ENCODE peak calls at places on chromosomes 2 and 18, in six cellular contexts. E is mammary epithelial cell, D is body of pancreas, B is heart left ventricle, C is cardiac muscle cell, V is breast epithelium. S is an unnamed sample.

GRCh38 chr2:12155308-12156061 is 409.1 kb downstream of the LPIN1 start:
- DNase-seq in E (peak), D (peak), B (no peak), C (no peak), V (no peak), S (no peak)

GRCh38 chr2:102599486-102599885 is 19.9 kb upstream of the SLC9A2 start:
- DNase-seq in E (no peak), D (no peak), B (no peak), C (no peak), V (no peak), S (no peak)

GRCh38 chr2:200483729-200484198 is 26.1 kb downstream of the KCTD18 start:
- DNase-seq in E (peak), D (peak), B (no peak), C (peak), V (no peak), S (peak)

GRCh38 chr18:40630496-40630895 is 1324.5 kb upstream of the PIK3C3 start:
- DNase-seq in E (no peak), D (no peak), B (no peak), C (no peak), V (no peak), S (no peak)

GRCh38 chr2:3108105-3108504 is 269.5 kb downstream of the EIPR1 start:
- DNase-seq in E (no peak), D (no peak), B (peak), C (no peak), V (no peak), S (no peak)

GRCh38 chr2:85184990-85185389 is 51.8 kb downstream of the TCF7L1 start:
- DNase-seq in E (no peak), D (no peak), B (no peak), C (no peak), V (no peak), S (no peak)

GRCh38 chr2:229996320-229996719 is 72.4 kb downstream of the SLC16A14 start:
- DNase-seq in E (no peak), D (no peak), B (no peak), C (no peak), V (no peak), S (no peak)

GRCh38 chr18:68445668-68446426 is 269.1 kb downstream of the TMX3 start:
- DNase-seq in E (no peak), D (no peak), B (no peak), C (no peak), V (no peak), S (no peak)

GRCh38 chr2:71605781-71606241 is 152.4 kb downstream of the DYSF start:
- DNase-seq in E (no peak), D (no peak), B (peak), C (no peak), V (peak), S (no peak)

GRCh38 chr2:199692489-199692888 is 158.5 kb downstream of the FTCDNL1 start:
- DNase-seq in E (no peak), D (peak), B (no peak), C (peak), V (no peak), S (no peak)

GRCh38 chr18:907171-907879 is 2.7 kb downstream of the ADCYAP1 start:
- DNase-seq in E (no peak), D (peak), B (no peak), C (peak), V (no peak), S (no peak)

GRCh38 chr2:239234826-239235175 is 166.0 kb downstream of the HDAC4 start:
- DNase-seq in E (no peak), D (no peak), B (no peak), C (no peak), V (no peak), S (no peak)

GRCh38 chr2:55231546-55232083 is 478 bp downstream of the CLHC1 start:
- DNase-seq in E (no peak), D (no peak), B (no peak), C (no peak), V (no peak), S (no peak)

GRCh38 chr2:50395510-50396300 is 636.2 kb downstream of the NRXN1 start:
- DNase-seq in E (no peak), D (no peak), B (no peak), C (no peak), V (no peak), S (no peak)

GRCh38 chr2:75311993-75312392 is 112.7 kb upstream of the TACR1 start:
- DNase-seq in E (no peak), D (no peak), B (no peak), C (no peak), V (no peak), S (no peak)

GRCh38 chr2:67057901-67058703 is 339.0 kb upstream of the ETAA1 start:
- DNase-seq in E (peak), D (peak), B (no peak), C (no peak), V (no peak), S (no peak)

GRCh38 chr18:3455090-3455640 is 5.2 kb downstream of the TGIF1 start:
- DNase-seq in E (no peak), D (no peak), B (no peak), C (no peak), V (no peak), S (no peak)

GRCh38 chr18:55488473-55488872 is 99.5 kb downstream of the TCF4 start:
- DNase-seq in E (no peak), D (no peak), B (no peak), C (no peak), V (no peak), S (no peak)

GRCh38 chr2:120012363-120012762 is 514 bp upstream of the EPB41L5 start:
- DNase-seq in E (no peak), D (no peak), B (no peak), C (no peak), V (no peak), S (no peak)

GRCh38 chr2:120016800-120017199 is 3.9 kb downstream of the EPB41L5 start:
- DNase-seq in E (no peak), D (no peak), B (no peak), C (no peak), V (no peak), S (no peak)

GRCh38 chr2:120012771-120013568 is at the start of gene EPB41L5:
- DNase-seq in E (peak), D (peak), B (peak), C (peak), V (peak), S (peak)

GRCh38 chr2:120014231-120014990 is 1.5 kb downstream of the EPB41L5 start:
- DNase-seq in E (peak), D (peak), B (no peak), C (no peak), V (no peak), S (no peak)

GRCh38 chr2:120013569-120014223 is 819 bp downstream of the EPB41L5 start:
- DNase-seq in E (peak), D (peak), B (no peak), C (peak), V (no peak), S (no peak)
- H3K27ac ChIP-seq in E (peak), D (peak), B (peak), C (peak), V (peak), S (peak)

GRCh38 chr2:36380624-36381481 is 25.3 kb downstream of the CRIM1 start:
- DNase-seq in E (no peak), D (peak), B (no peak), C (no peak), V (no peak), S (no peak)

GRCh38 chr2:36379710-36380448 is 24.3 kb downstream of the CRIM1 start:
- DNase-seq in E (peak), D (no peak), B (no peak), C (no peak), V (no peak), S (no peak)

GRCh38 chr2:36376319-36376765 is 20.8 kb downstream of the CRIM1 start:
- DNase-seq in E (no peak), D (peak), B (peak), C (peak), V (peak), S (no peak)

GRCh38 chr2:36374586-36374985 is 19.0 kb downstream of the CRIM1 start:
- DNase-seq in E (peak), D (no peak), B (no peak), C (no peak), V (no peak), S (no peak)

DNA sequence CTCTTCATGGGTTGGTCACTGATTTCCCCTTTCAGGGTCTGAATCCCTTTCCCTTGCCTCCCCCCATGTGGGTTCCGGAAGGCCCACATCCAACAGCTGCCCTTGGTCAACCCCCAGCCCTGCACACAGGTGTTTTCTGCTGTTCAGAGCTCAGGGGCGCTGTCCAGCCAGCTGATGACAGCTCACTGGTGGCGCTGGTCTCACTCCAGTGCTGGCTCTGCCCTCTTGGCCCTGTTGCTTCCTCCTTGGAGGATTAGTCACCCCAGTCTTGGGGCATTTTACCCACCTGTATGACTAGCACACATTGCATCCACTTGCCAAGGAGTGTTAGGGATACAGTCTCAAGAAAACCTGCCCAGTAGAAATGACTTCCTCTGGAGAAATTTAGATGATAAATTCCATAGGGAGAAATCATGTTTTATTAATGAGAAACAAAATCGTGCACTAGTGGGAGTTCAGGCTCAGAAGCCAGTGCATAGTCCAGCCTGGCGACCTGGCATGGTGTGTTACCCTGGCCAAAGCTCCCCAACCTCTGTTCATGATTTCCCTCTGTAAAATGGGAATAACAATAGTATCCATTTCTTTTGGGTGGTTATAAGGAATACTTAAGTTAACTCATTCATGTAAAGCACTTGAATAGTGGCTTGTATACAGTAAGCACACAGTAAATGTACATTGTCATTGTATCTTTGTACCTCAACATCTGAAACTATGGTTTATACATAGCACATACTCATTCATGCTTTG is 21.6 kb downstream of the CRIM1 start:
- DNase-seq in E (peak), D (no peak), B (no peak), C (peak), V (peak), S (peak)
- H3K27ac ChIP-seq in E (peak), D (peak), B (peak), C (no peak), V (peak), S (peak)

GRCh38 chr2:29063646-29064372 is 10.5 kb downstream of the PCARE start:
- DNase-seq in E (no peak), D (peak), B (no peak), C (no peak), V (peak), S (no peak)
- H3K27ac ChIP-seq in E (no peak), D (no peak), B (no peak), C (no peak), V (peak), S (peak)

DNA sequence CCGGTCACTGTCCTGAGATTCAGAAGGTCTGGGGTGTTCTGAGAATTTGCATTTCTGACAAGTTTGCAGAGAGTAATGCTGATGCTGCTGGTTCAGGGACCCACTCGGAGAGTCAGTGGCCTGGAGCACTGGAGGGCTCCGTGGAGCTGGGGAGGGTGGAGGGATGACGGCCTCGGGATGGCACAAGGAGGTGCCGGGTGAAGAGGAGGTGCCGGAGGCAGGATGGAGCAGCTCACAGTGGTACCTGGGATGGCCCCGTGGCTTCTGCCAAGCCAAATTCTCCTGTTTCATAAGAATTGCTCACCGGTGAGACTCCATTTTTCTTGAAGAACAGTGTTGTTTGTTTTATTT is 252.9 kb downstream of the LDLRAD4 start:
- DNase-seq in E (no peak), D (no peak), B (no peak), C (no peak), V (no peak), S (no peak)
- H3K27ac ChIP-seq in E (no peak), D (no peak), B (peak), C (no peak), V (peak), S (no peak)

S was measured in epithelial cell of prostate.